ENCODE peak calls at places on chromosomes 12 and 14, in four cellular contexts. H is fibroblast of the aortic adventitia, N is tibial artery, I is pancreas. R is an unnamed sample.

GRCh38 chr12:57772429-57773322 is at the start of gene EEF1AKMT3:
- DNase-seq in I (peak; percentile 75), H (peak; percentile 32), N (peak; percentile 72), R (peak; percentile 40)

GRCh38 chr12:104132351-104132956 is 5.6 kb downstream of the NFYB start:
- DNase-seq in N (no peak), H (no peak), I (no peak), R (no peak)

GRCh38 chr12:68479261-68479581 is 131.5 kb upstream of the RAP1B start:
- DNase-seq in N (no peak), I (no peak), H (peak; percentile 58), R (no peak)

GRCh38 chr14:56474419-56475022 is 105.1 kb upstream of the TMEM260 start:
- DNase-seq in I (no peak), N (no peak), H (peak; percentile 66), R (peak; percentile 72)

GRCh38 chr14:34347683-34348082 is 114.4 kb downstream of the SPTSSA start:
- DNase-seq in N (no peak), I (no peak), H (no peak), R (no peak)

GRCh38 chr12:41061189-41061588 is 126.9 kb upstream of the PDZRN4 start:
- DNase-seq in N (no peak), I (no peak), H (no peak), R (no peak)

GRCh38 chr12:9065607-9065856 is 50.2 kb downstream of the A2M start:
- DNase-seq in I (no peak), N (no peak), H (no peak), R (no peak)

GRCh38 chr14:95498622-95499353 is 17.7 kb downstream of the SYNE3 start:
- DNase-seq in H (peak; percentile 46), N (peak; percentile 27), I (no peak), R (no peak)

GRCh38 chr14:79331820-79332219 is 879.5 kb downstream of the DIO2 start:
- DNase-seq in I (no peak), N (no peak), H (no peak), R (no peak)

GRCh38 chr14:101124860-101125259 is 221.3 kb upstream of the RTL1 start:
- DNase-seq in I (no peak), H (no peak), N (peak; percentile 13), R (no peak)

GRCh38 chr14:28867571-28867970 is 101.0 kb downstream of the FOXG1 start:
- DNase-seq in H (peak; percentile 5), I (no peak), N (no peak), R (peak; percentile 0)

GRCh38 chr12:27243006-27243405 is 1.1 kb upstream of the STK38L start:
- DNase-seq in I (no peak), H (no peak), N (no peak), R (no peak)

GRCh38 chr12:131024026-131024425 is 70.3 kb downstream of the ADGRD1 start:
- DNase-seq in N (no peak), H (no peak), I (no peak), R (no peak)

GRCh38 chr14:61147898-61148549 is 133.1 kb downstream of the TMEM30B start:
- DNase-seq in I (no peak), N (no peak), H (peak; percentile 63), R (peak; percentile 91)

GRCh38 chr12:52308807-52309425 is 12.3 kb downstream of the KRT83 start:
- DNase-seq in H (no peak), I (no peak), N (no peak), R (no peak)

GRCh38 chr12:1474059-1474537 is 120.3 kb downstream of the FBXL14 start:
- DNase-seq in H (peak; percentile 92), N (no peak), I (no peak), R (peak; percentile 90)

GRCh38 chr12:107200394-107200793 is 107.0 kb upstream of the CRY1 start:
- DNase-seq in N (no peak), H (peak; percentile 57), I (no peak), R (peak; percentile 40)

GRCh38 chr14:61462566-61463195 is 141.3 kb downstream of the PRKCH start:
- DNase-seq in N (no peak), I (no peak), H (peak; percentile 74), R (peak; percentile 88)

GRCh38 chr12:9760699-9761406 is at the start of gene CD69:
- DNase-seq in N (no peak), H (no peak), I (no peak), R (no peak)

GRCh38 chr14:32611752-32612151 is 282.7 kb downstream of the AKAP6 start:
- DNase-seq in I (no peak), H (peak; percentile 88), N (no peak), R (peak; percentile 82)

GRCh38 chr14:49687942-49688700 is at the start of gene POLE2:
- DNase-seq in I (peak; percentile 72), N (peak; percentile 59), H (peak; percentile 58), R (peak; percentile 67)

GRCh38 chr12:62106547-62107175 is 153.5 kb upstream of the USP15 start:
- DNase-seq in H (no peak), I (no peak), N (no peak), R (no peak)

GRCh38 chr12:8088574-8088973 is 6.5 kb downstream of the NECAP1 start:
- DNase-seq in H (no peak), N (no peak), I (no peak), R (no peak)

GRCh38 chr12:109892748-109893147 is 7.3 kb upstream of the TCHP start:
- DNase-seq in I (no peak), H (no peak), N (no peak), R (no peak)

GRCh38 chr12:8609061-8609570 is 3.5 kb downstream of the AICDA start:
- DNase-seq in I (peak; percentile 21), H (peak; percentile 78), N (no peak), R (peak; percentile 74)

GRCh38 chr14:89625988-89626806 is 209.2 kb upstream of the FOXN3 start:
- DNase-seq in I (no peak), N (no peak), H (no peak), R (no peak)

GRCh38 chr12:14557966-14558365 is 9.7 kb downstream of the PLBD1 start:
- DNase-seq in I (no peak), N (no peak), H (no peak), R (no peak)
- H3K4me3 ChIP-seq in I (no peak overlapping the region), N (no peak overlapping the region), H (no peak overlapping the region), R (no peak overlapping the region)

GRCh38 chr12:55996715-55997534 is at the start of gene SUOX:
- DNase-seq in N (peak; percentile 99), H (peak; percentile 96), I (peak; percentile 97), R (peak; percentile 98)

GRCh38 chr12:56004211-56004610 is 7.1 kb downstream of the SUOX start:
- DNase-seq in H (no peak), I (no peak), N (no peak), R (no peak)

GRCh38 chr12:55996201-55996714 is 818 bp upstream of the SUOX start:
- DNase-seq in I (peak; percentile 67), H (peak; percentile 82), N (peak; percentile 65), R (peak; percentile 79)

GRCh38 chr12:55997535-55997859 is 421 bp downstream of the SUOX start:
- DNase-seq in N (no peak), H (no peak), I (no peak), R (no peak)

GRCh38 chr12:56001446-56002100 is 4.5 kb downstream of the SUOX start:
- DNase-seq in I (no peak), N (no peak), H (no peak), R (no peak)
- TF ChIP-seq CTCF in I (no peak), N (no peak), H (no peak), R (no peak)

GRCh38 chr14:23252420-23253333 is 14.9 kb downstream of the RNF212B start:
- DNase-seq in N (no peak), H (no peak), I (no peak), R (no peak)

GRCh38 chr14:23248601-23249000 is 10.9 kb downstream of the RNF212B start:
- DNase-seq in N (no peak), H (no peak), I (no peak), R (no peak)

GRCh38 chr14:23249810-23250209 is 12.1 kb downstream of the RNF212B start:
- DNase-seq in I (no peak), H (no peak), N (no peak), R (no peak)

GRCh38 chr14:23252006-23252405 is 14.3 kb downstream of the RNF212B start:
- DNase-seq in N (no peak), I (no peak), H (no peak), R (no peak)
- H3K4me3 ChIP-seq in N (no peak overlapping the region), I (no peak overlapping the region), H (no peak overlapping the region), R (no peak overlapping the region)

DNA sequence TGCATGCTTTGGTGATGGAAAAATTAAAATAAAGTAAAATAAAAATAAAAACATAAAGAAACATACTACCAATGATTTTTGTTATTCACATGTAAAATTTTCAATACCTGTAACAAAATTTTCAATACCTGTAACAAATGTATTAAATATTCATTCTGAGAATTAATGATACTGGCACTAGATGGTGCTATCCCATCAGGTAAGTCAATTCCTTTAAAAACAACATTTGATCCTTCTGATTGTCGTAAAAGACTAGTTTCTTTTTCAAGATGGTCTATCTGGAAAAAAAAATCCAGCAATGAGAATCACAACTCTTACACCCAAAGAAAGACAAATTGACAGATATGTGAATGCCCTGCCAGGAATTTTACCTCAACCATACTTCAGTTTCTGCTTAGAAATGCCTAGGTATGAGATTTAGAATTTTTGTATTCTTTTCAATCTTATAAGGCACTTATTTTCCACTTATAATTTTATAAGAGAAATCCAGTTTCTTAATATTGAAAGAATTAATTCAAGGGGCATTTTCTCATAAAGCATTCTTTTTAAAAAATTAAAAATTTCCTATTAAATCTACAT is 30.7 kb downstream of the CEP290 start:
- DNase-seq in H (peak; percentile 71), N (no peak), I (no peak), R (peak; percentile 74)
- TF ChIP-seq CTCF in H (peak; percentile 27), N (peak; percentile 26), I (peak; percentile 33), R (peak; percentile 42)

DNA sequence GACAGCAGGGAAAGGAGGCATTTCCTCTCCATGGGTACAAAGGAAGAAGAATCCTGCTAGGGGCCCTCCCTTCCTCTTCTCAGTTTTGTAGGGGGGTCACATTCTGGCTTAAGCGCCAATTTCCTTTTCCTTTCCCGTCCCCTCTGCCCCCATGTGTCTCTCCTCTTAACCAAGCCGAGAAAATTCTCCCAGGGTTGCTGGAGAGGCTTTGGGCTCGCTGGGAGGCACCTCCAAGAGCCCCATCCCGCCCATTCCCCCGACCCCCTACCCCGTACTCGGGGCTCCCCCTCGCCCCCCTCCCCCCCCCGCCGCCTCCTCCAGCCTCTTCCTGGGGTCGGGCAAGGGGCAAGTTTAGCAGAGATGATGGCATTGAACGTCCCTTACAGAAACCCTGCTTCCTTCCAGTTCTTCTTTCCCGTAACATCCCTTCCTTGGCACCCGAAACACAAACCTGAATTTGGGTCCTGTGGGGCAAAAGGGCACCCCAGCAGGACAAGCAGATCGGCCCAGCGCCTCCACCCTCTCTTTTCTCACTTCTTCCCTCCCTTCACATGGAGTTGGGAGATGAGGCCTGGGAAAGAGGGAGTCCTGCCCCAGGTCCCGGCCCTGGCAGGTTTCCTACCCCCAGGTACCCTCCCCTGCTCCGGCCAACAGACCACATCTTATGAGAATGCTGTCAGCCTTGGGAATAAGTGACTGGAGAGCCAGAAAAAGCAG is 13.7 kb downstream of the PLEKHG6 start:
- DNase-seq in N (no peak), I (no peak), H (no peak), R (no peak)
- H3K4me3 ChIP-seq in N (peak overlapping the region; percentile 22), I (no peak overlapping the region), H (no peak overlapping the region), R (no peak overlapping the region)

DNA sequence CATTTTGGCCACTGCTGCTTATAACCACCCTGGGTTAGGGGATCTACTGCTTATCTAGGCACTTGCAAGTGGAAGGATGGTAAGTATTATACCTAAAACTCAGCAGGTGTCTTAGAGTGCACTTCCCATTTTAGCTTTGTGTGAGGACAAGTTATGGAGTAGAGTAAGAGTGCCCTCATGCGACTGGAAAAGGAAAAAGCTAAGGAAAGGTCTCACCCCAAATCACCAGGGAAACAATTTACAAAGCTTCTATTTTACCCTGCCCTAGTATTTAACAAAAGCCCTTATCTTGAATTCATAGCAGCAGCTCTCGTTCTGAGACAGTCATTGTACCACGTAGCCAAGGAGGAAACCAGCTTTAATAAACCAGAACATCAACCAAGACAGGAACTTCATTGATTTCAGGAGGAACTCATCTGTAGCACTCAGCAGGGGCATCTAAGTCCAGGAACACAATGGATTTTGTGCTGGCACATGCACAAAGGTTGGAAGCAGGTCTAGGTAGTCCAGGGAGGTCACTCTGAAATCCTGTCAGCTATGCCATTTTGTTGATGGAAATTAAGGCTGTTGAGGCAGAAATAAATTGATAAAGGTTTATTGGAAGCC is 2.9 kb downstream of the RDH12 start:
- DNase-seq in N (no peak), H (peak; percentile 73), I (peak; percentile 41), R (peak; percentile 77)
- TF ChIP-seq CTCF in N (peak; percentile 71), H (peak; percentile 82), I (peak; percentile 42), R (peak; percentile 85)